ENCODE peak calls at places on chromosomes 4 and X, in six cellular contexts. One of them, this sample, is unnamed.

GRCh38 chr4:80082693-80083092 is 9.7 kb upstream of the ANTXR2 start:
- DNase-seq in left colon: no peak
- DNase-seq in epithelial cell of esophagus: peak
- DNase-seq in tibial artery: no peak
- DNase-seq in stimulated activated CD8-positive, alpha-beta memory T cell treated with anti-CD3 and anti-CD28 coated beads, Interleukin-4, amount 100 ng/mL, for 1 hour: no peak
- DNase-seq in NCI-H2081: no peak
- DNase-seq in this sample: no peak

GRCh38 chrX:20596856-20597255 is 330.1 kb upstream of the RPS6KA3 start:
- DNase-seq in left colon: no peak
- DNase-seq in epithelial cell of esophagus: no peak
- DNase-seq in tibial artery: no peak
- DNase-seq in stimulated activated CD8-positive, alpha-beta memory T cell treated with anti-CD3 and anti-CD28 coated beads, Interleukin-4, amount 100 ng/mL, for 1 hour: no peak
- DNase-seq in NCI-H2081: no peak
- DNase-seq in this sample: no peak

GRCh38 chrX:12702509-12703091 is 88.6 kb upstream of the PRPS2 start:
- DNase-seq in left colon: no peak
- DNase-seq in epithelial cell of esophagus: peak
- DNase-seq in tibial artery: no peak
- DNase-seq in stimulated activated CD8-positive, alpha-beta memory T cell treated with anti-CD3 and anti-CD28 coated beads, Interleukin-4, amount 100 ng/mL, for 1 hour: no peak
- DNase-seq in NCI-H2081: peak
- DNase-seq in this sample: no peak

GRCh38 chr4:8649631-8650261 is 57.2 kb downstream of the CPZ start:
- DNase-seq in left colon: peak
- DNase-seq in epithelial cell of esophagus: no peak
- DNase-seq in tibial artery: peak
- DNase-seq in stimulated activated CD8-positive, alpha-beta memory T cell treated with anti-CD3 and anti-CD28 coated beads, Interleukin-4, amount 100 ng/mL, for 1 hour: no peak
- DNase-seq in NCI-H2081: no peak
- DNase-seq in this sample: no peak

GRCh38 chrX:39504850-39505259 is 592.9 kb downstream of the BCOR start:
- DNase-seq in left colon: no peak
- DNase-seq in epithelial cell of esophagus: no peak
- DNase-seq in tibial artery: no peak
- DNase-seq in stimulated activated CD8-positive, alpha-beta memory T cell treated with anti-CD3 and anti-CD28 coated beads, Interleukin-4, amount 100 ng/mL, for 1 hour: no peak
- DNase-seq in NCI-H2081: no peak
- DNase-seq in this sample: no peak

GRCh38 chr4:113621633-113622032 is 139.9 kb downstream of the CAMK2D start:
- DNase-seq in left colon: no peak
- DNase-seq in epithelial cell of esophagus: no peak
- DNase-seq in tibial artery: no peak
- DNase-seq in stimulated activated CD8-positive, alpha-beta memory T cell treated with anti-CD3 and anti-CD28 coated beads, Interleukin-4, amount 100 ng/mL, for 1 hour: no peak
- DNase-seq in NCI-H2081: no peak
- DNase-seq in this sample: no peak

GRCh38 chrX:51975360-51975759 is 81.9 kb downstream of the MAGED1 start:
- DNase-seq in left colon: no peak
- DNase-seq in epithelial cell of esophagus: no peak
- DNase-seq in tibial artery: no peak
- DNase-seq in stimulated activated CD8-positive, alpha-beta memory T cell treated with anti-CD3 and anti-CD28 coated beads, Interleukin-4, amount 100 ng/mL, for 1 hour: no peak
- DNase-seq in NCI-H2081: no peak
- DNase-seq in this sample: no peak

GRCh38 chr4:112517067-112517588 is 1.1 kb upstream of the NEUROG2 start:
- DNase-seq in left colon: no peak
- DNase-seq in epithelial cell of esophagus: no peak
- DNase-seq in tibial artery: no peak
- DNase-seq in stimulated activated CD8-positive, alpha-beta memory T cell treated with anti-CD3 and anti-CD28 coated beads, Interleukin-4, amount 100 ng/mL, for 1 hour: no peak
- DNase-seq in NCI-H2081: no peak
- DNase-seq in this sample: peak

GRCh38 chrX:97494756-97495372 is 611.2 kb downstream of the RPA4 start:
- DNase-seq in left colon: no peak
- DNase-seq in epithelial cell of esophagus: no peak
- DNase-seq in tibial artery: no peak
- DNase-seq in stimulated activated CD8-positive, alpha-beta memory T cell treated with anti-CD3 and anti-CD28 coated beads, Interleukin-4, amount 100 ng/mL, for 1 hour: no peak
- DNase-seq in NCI-H2081: no peak
- DNase-seq in this sample: peak

GRCh38 chr4:3407171-3407771 is 34.5 kb upstream of the HGFAC start:
- DNase-seq in left colon: no peak
- DNase-seq in epithelial cell of esophagus: no peak
- DNase-seq in tibial artery: peak
- DNase-seq in stimulated activated CD8-positive, alpha-beta memory T cell treated with anti-CD3 and anti-CD28 coated beads, Interleukin-4, amount 100 ng/mL, for 1 hour: no peak
- DNase-seq in NCI-H2081: no peak
- DNase-seq in this sample: no peak